ENCODE peak calls at places on chromosomes 11 and 22, in seven cellular contexts. One of them, this sample, is unnamed.
A peak's percentile ranks its signal among the peaks of the same experiment; 100 is the strongest.

GRCh38 chr11:73416711-73417265 is 40.6 kb downstream of the RELT start:
- DNase-seq in A549: no peak
- DNase-seq in activated CD8-positive, alpha-beta memory T cell treated with anti-CD3 and anti-CD28 coated beads for 48 hours: no peak
- DNase-seq in GM23248: peak; percentile 80
- DNase-seq in NCI-H2081: no peak
- DNase-seq in NCI-H1092 treated with DMSO at 0.1 percent for 48 hours: no peak
- DNase-seq in K562: no peak
- DNase-seq in this sample: no peak

GRCh38 chr11:64538501-64538951 is 52.5 kb upstream of the SLC22A12 start:
- DNase-seq in A549: no peak
- DNase-seq in activated CD8-positive, alpha-beta memory T cell treated with anti-CD3 and anti-CD28 coated beads for 48 hours: no peak
- DNase-seq in GM23248: no peak
- DNase-seq in NCI-H2081: no peak
- DNase-seq in NCI-H1092 treated with DMSO at 0.1 percent for 48 hours: no peak
- DNase-seq in K562: no peak
- DNase-seq in this sample: no peak

GRCh38 chr22:42881982-42882656 is 25.0 kb upstream of the ARFGAP3 start:
- DNase-seq in A549: no peak
- DNase-seq in activated CD8-positive, alpha-beta memory T cell treated with anti-CD3 and anti-CD28 coated beads for 48 hours: no peak
- DNase-seq in GM23248: no peak
- DNase-seq in NCI-H2081: no peak
- DNase-seq in NCI-H1092 treated with DMSO at 0.1 percent for 48 hours: no peak
- DNase-seq in K562: no peak
- DNase-seq in this sample: no peak

GRCh38 chr11:35321111-35321510 is 98.2 kb downstream of the SLC1A2 start:
- DNase-seq in A549: no peak
- DNase-seq in activated CD8-positive, alpha-beta memory T cell treated with anti-CD3 and anti-CD28 coated beads for 48 hours: no peak
- DNase-seq in GM23248: no peak
- DNase-seq in NCI-H2081: no peak
- DNase-seq in NCI-H1092 treated with DMSO at 0.1 percent for 48 hours: no peak
- DNase-seq in K562: no peak
- DNase-seq in this sample: no peak

GRCh38 chr11:1222491-1223345 is at the start of gene MUC5B:
- DNase-seq in A549: peak; percentile 83
- DNase-seq in activated CD8-positive, alpha-beta memory T cell treated with anti-CD3 and anti-CD28 coated beads for 48 hours: no peak
- DNase-seq in GM23248: no peak
- DNase-seq in NCI-H2081: no peak
- DNase-seq in NCI-H1092 treated with DMSO at 0.1 percent for 48 hours: no peak
- DNase-seq in K562: no peak
- DNase-seq in this sample: no peak

GRCh38 chr22:41752011-41752975 is 48.2 kb upstream of the CCDC134 start:
- DNase-seq in A549: no peak
- DNase-seq in activated CD8-positive, alpha-beta memory T cell treated with anti-CD3 and anti-CD28 coated beads for 48 hours: no peak
- DNase-seq in GM23248: peak; percentile 18
- DNase-seq in NCI-H2081: no peak
- DNase-seq in NCI-H1092 treated with DMSO at 0.1 percent for 48 hours: no peak
- DNase-seq in K562: no peak
- DNase-seq in this sample: no peak

GRCh38 chr11:66421492-66422205 is 814 bp downstream of the NPAS4 start:
- DNase-seq in A549: peak; percentile 84
- DNase-seq in activated CD8-positive, alpha-beta memory T cell treated with anti-CD3 and anti-CD28 coated beads for 48 hours: peak; percentile 94
- DNase-seq in GM23248: peak; percentile 93
- DNase-seq in NCI-H2081: no peak
- DNase-seq in NCI-H1092 treated with DMSO at 0.1 percent for 48 hours: no peak
- DNase-seq in K562: peak; percentile 89
- DNase-seq in this sample: peak; percentile 90

GRCh38 chr11:130062030-130062429 is 7.7 kb upstream of the APLP2 start:
- DNase-seq in A549: no peak
- DNase-seq in activated CD8-positive, alpha-beta memory T cell treated with anti-CD3 and anti-CD28 coated beads for 48 hours: no peak
- DNase-seq in GM23248: no peak
- DNase-seq in NCI-H2081: no peak
- DNase-seq in NCI-H1092 treated with DMSO at 0.1 percent for 48 hours: no peak
- DNase-seq in K562: no peak
- DNase-seq in this sample: no peak

GRCh38 chr11:62269654-62270278 is at the start of gene SCGB2A2:
- DNase-seq in A549: no peak
- DNase-seq in activated CD8-positive, alpha-beta memory T cell treated with anti-CD3 and anti-CD28 coated beads for 48 hours: no peak
- DNase-seq in GM23248: no peak
- DNase-seq in NCI-H2081: no peak
- DNase-seq in NCI-H1092 treated with DMSO at 0.1 percent for 48 hours: no peak
- DNase-seq in K562: peak; percentile 28
- DNase-seq in this sample: no peak

GRCh38 chr11:40161855-40162410 is 1297.5 kb downstream of the LRRC4C start:
- DNase-seq in A549: no peak
- DNase-seq in activated CD8-positive, alpha-beta memory T cell treated with anti-CD3 and anti-CD28 coated beads for 48 hours: no peak
- DNase-seq in GM23248: no peak
- DNase-seq in NCI-H2081: no peak
- DNase-seq in NCI-H1092 treated with DMSO at 0.1 percent for 48 hours: no peak
- DNase-seq in K562: no peak
- DNase-seq in this sample: no peak

GRCh38 chr11:47269002-47269828 is 718 bp upstream of the MADD start:
- DNase-seq in A549: peak; percentile 88
- DNase-seq in activated CD8-positive, alpha-beta memory T cell treated with anti-CD3 and anti-CD28 coated beads for 48 hours: peak; percentile 73
- DNase-seq in GM23248: peak; percentile 93
- DNase-seq in NCI-H2081: peak; percentile 89
- DNase-seq in NCI-H1092 treated with DMSO at 0.1 percent for 48 hours: peak; percentile 97
- DNase-seq in K562: peak; percentile 91
- DNase-seq in this sample: peak; percentile 91

GRCh38 chr22:36149464-36149863 is 11.1 kb downstream of the APOL3 start:
- DNase-seq in A549: no peak
- DNase-seq in activated CD8-positive, alpha-beta memory T cell treated with anti-CD3 and anti-CD28 coated beads for 48 hours: no peak
- DNase-seq in GM23248: peak; percentile 62
- DNase-seq in NCI-H2081: no peak
- DNase-seq in NCI-H1092 treated with DMSO at 0.1 percent for 48 hours: no peak
- DNase-seq in K562: no peak
- DNase-seq in this sample: no peak

GRCh38 chr11:36306888-36307287 is 10.8 kb downstream of the PRR5L start:
- DNase-seq in A549: peak; percentile 33
- DNase-seq in activated CD8-positive, alpha-beta memory T cell treated with anti-CD3 and anti-CD28 coated beads for 48 hours: no peak
- DNase-seq in GM23248: peak; percentile 61
- DNase-seq in NCI-H2081: no peak
- DNase-seq in NCI-H1092 treated with DMSO at 0.1 percent for 48 hours: no peak
- DNase-seq in K562: no peak
- DNase-seq in this sample: no peak

GRCh38 chr11:64489831-64490441 is 101.1 kb upstream of the SLC22A12 start:
- DNase-seq in A549: peak; percentile 59
- DNase-seq in activated CD8-positive, alpha-beta memory T cell treated with anti-CD3 and anti-CD28 coated beads for 48 hours: peak; percentile 27
- DNase-seq in GM23248: peak; percentile 70
- DNase-seq in NCI-H2081: no peak
- DNase-seq in NCI-H1092 treated with DMSO at 0.1 percent for 48 hours: peak; percentile 56
- DNase-seq in K562: peak; percentile 78
- DNase-seq in this sample: peak; percentile 62

GRCh38 chr11:73931039-73931645 is 19.7 kb upstream of the DNAJB13 start:
- DNase-seq in A549: peak; percentile 87
- DNase-seq in activated CD8-positive, alpha-beta memory T cell treated with anti-CD3 and anti-CD28 coated beads for 48 hours: no peak
- DNase-seq in GM23248: peak; percentile 89
- DNase-seq in NCI-H2081: peak; percentile 42
- DNase-seq in NCI-H1092 treated with DMSO at 0.1 percent for 48 hours: peak; percentile 30
- DNase-seq in K562: peak; percentile 41
- DNase-seq in this sample: peak; percentile 58

GRCh38 chr11:79236541-79236971 is 204.3 kb downstream of the TENM4 start:
- DNase-seq in A549: no peak
- DNase-seq in activated CD8-positive, alpha-beta memory T cell treated with anti-CD3 and anti-CD28 coated beads for 48 hours: no peak
- DNase-seq in GM23248: peak; percentile 78
- DNase-seq in NCI-H2081: no peak
- DNase-seq in NCI-H1092 treated with DMSO at 0.1 percent for 48 hours: no peak
- DNase-seq in K562: no peak
- DNase-seq in this sample: no peak

GRCh38 chr11:22466809-22467208 is 128.6 kb downstream of the SLC17A6 start:
- DNase-seq in A549: peak; percentile 4
- DNase-seq in activated CD8-positive, alpha-beta memory T cell treated with anti-CD3 and anti-CD28 coated beads for 48 hours: no peak
- DNase-seq in GM23248: peak; percentile 98
- DNase-seq in NCI-H2081: no peak
- DNase-seq in NCI-H1092 treated with DMSO at 0.1 percent for 48 hours: no peak
- DNase-seq in K562: no peak
- DNase-seq in this sample: peak; percentile 82

GRCh38 chr11:112321521-112322172 is 61.0 kb upstream of the PLET1 start:
- DNase-seq in A549: peak; percentile 67
- DNase-seq in activated CD8-positive, alpha-beta memory T cell treated with anti-CD3 and anti-CD28 coated beads for 48 hours: no peak
- DNase-seq in GM23248: peak; percentile 50
- DNase-seq in NCI-H2081: peak; percentile 95
- DNase-seq in NCI-H1092 treated with DMSO at 0.1 percent for 48 hours: peak; percentile 79
- DNase-seq in K562: no peak
- DNase-seq in this sample: no peak

GRCh38 chr11:64298966-64299846 is 952 bp upstream of the CATSPERZ start:
- DNase-seq in A549: no peak
- DNase-seq in activated CD8-positive, alpha-beta memory T cell treated with anti-CD3 and anti-CD28 coated beads for 48 hours: no peak
- DNase-seq in GM23248: peak; percentile 68
- DNase-seq in NCI-H2081: no peak
- DNase-seq in NCI-H1092 treated with DMSO at 0.1 percent for 48 hours: peak; percentile 45
- DNase-seq in K562: no peak
- DNase-seq in this sample: peak; percentile 82

GRCh38 chr11:45259607-45260006 is 26.5 kb downstream of the SYT13 start:
- DNase-seq in A549: peak; percentile 46
- DNase-seq in activated CD8-positive, alpha-beta memory T cell treated with anti-CD3 and anti-CD28 coated beads for 48 hours: no peak
- DNase-seq in GM23248: peak; percentile 53
- DNase-seq in NCI-H2081: no peak
- DNase-seq in NCI-H1092 treated with DMSO at 0.1 percent for 48 hours: no peak
- DNase-seq in K562: no peak
- DNase-seq in this sample: no peak

GRCh38 chr22:37223965-37224551 is 11.8 kb upstream of the SSTR3 start:
- DNase-seq in A549: no peak
- DNase-seq in activated CD8-positive, alpha-beta memory T cell treated with anti-CD3 and anti-CD28 coated beads for 48 hours: no peak
- DNase-seq in GM23248: no peak
- DNase-seq in NCI-H2081: no peak
- DNase-seq in NCI-H1092 treated with DMSO at 0.1 percent for 48 hours: no peak
- DNase-seq in K562: no peak
- DNase-seq in this sample: no peak

GRCh38 chr11:44949160-44950035 is 1.3 kb downstream of the TP53I11 start:
- DNase-seq in A549: peak; percentile 68
- DNase-seq in activated CD8-positive, alpha-beta memory T cell treated with anti-CD3 and anti-CD28 coated beads for 48 hours: no peak
- DNase-seq in GM23248: peak; percentile 61
- DNase-seq in NCI-H2081: no peak
- DNase-seq in NCI-H1092 treated with DMSO at 0.1 percent for 48 hours: peak; percentile 54
- DNase-seq in K562: peak; percentile 48
- DNase-seq in this sample: no peak

GRCh38 chr22:17285661-17286060 is 66.4 kb upstream of the ADA2 start:
- DNase-seq in A549: no peak
- DNase-seq in activated CD8-positive, alpha-beta memory T cell treated with anti-CD3 and anti-CD28 coated beads for 48 hours: no peak
- DNase-seq in GM23248: no peak
- DNase-seq in NCI-H2081: no peak
- DNase-seq in NCI-H1092 treated with DMSO at 0.1 percent for 48 hours: no peak
- DNase-seq in K562: no peak
- DNase-seq in this sample: no peak

GRCh38 chr11:9462172-9462799 is 1.5 kb downstream of the ZNF143 start:
- DNase-seq in A549: no peak
- DNase-seq in activated CD8-positive, alpha-beta memory T cell treated with anti-CD3 and anti-CD28 coated beads for 48 hours: no peak
- DNase-seq in GM23248: peak; percentile 33
- DNase-seq in NCI-H2081: no peak
- DNase-seq in NCI-H1092 treated with DMSO at 0.1 percent for 48 hours: no peak
- DNase-seq in K562: no peak
- DNase-seq in this sample: no peak

GRCh38 chr11:79762271-79762935 is 321.6 kb upstream of the TENM4 start:
- DNase-seq in A549: peak; percentile 5
- DNase-seq in activated CD8-positive, alpha-beta memory T cell treated with anti-CD3 and anti-CD28 coated beads for 48 hours: no peak
- DNase-seq in GM23248: no peak
- DNase-seq in NCI-H2081: no peak
- DNase-seq in NCI-H1092 treated with DMSO at 0.1 percent for 48 hours: no peak
- DNase-seq in K562: no peak
- DNase-seq in this sample: no peak

GRCh38 chr11:34749666-34750659 is 129.1 kb downstream of the EHF start:
- DNase-seq in A549: no peak
- DNase-seq in activated CD8-positive, alpha-beta memory T cell treated with anti-CD3 and anti-CD28 coated beads for 48 hours: no peak
- DNase-seq in GM23248: peak; percentile 72
- DNase-seq in NCI-H2081: no peak
- DNase-seq in NCI-H1092 treated with DMSO at 0.1 percent for 48 hours: no peak
- DNase-seq in K562: no peak
- DNase-seq in this sample: no peak

GRCh38 chr11:17547051-17547577 is at the start of gene OTOG:
- DNase-seq in A549: no peak
- DNase-seq in activated CD8-positive, alpha-beta memory T cell treated with anti-CD3 and anti-CD28 coated beads for 48 hours: no peak
- DNase-seq in GM23248: no peak
- DNase-seq in NCI-H2081: peak; percentile 84
- DNase-seq in NCI-H1092 treated with DMSO at 0.1 percent for 48 hours: peak; percentile 85
- DNase-seq in K562: peak; percentile 32
- DNase-seq in this sample: no peak

GRCh38 chr11:86743223-86744118 is 56.9 kb upstream of the PRSS23 start:
- DNase-seq in A549: peak; percentile 94
- DNase-seq in activated CD8-positive, alpha-beta memory T cell treated with anti-CD3 and anti-CD28 coated beads for 48 hours: peak; percentile 21
- DNase-seq in GM23248: peak; percentile 99
- DNase-seq in NCI-H2081: no peak
- DNase-seq in NCI-H1092 treated with DMSO at 0.1 percent for 48 hours: no peak
- DNase-seq in K562: peak; percentile 58
- DNase-seq in this sample: peak; percentile 11

GRCh38 chr11:57322881-57323467 is 1.8 kb downstream of the TNKS1BP1 start:
- DNase-seq in A549: no peak
- DNase-seq in activated CD8-positive, alpha-beta memory T cell treated with anti-CD3 and anti-CD28 coated beads for 48 hours: no peak
- DNase-seq in GM23248: peak; percentile 49
- DNase-seq in NCI-H2081: no peak
- DNase-seq in NCI-H1092 treated with DMSO at 0.1 percent for 48 hours: no peak
- DNase-seq in K562: no peak
- DNase-seq in this sample: no peak

GRCh38 chr11:77211594-77212251 is 83.7 kb downstream of the MYO7A start:
- DNase-seq in A549: no peak
- DNase-seq in activated CD8-positive, alpha-beta memory T cell treated with anti-CD3 and anti-CD28 coated beads for 48 hours: no peak
- DNase-seq in GM23248: no peak
- DNase-seq in NCI-H2081: no peak
- DNase-seq in NCI-H1092 treated with DMSO at 0.1 percent for 48 hours: no peak
- DNase-seq in K562: no peak
- DNase-seq in this sample: no peak

GRCh38 chr11:7983832-7984590 is 3.1 kb upstream of the EIF3F start:
- DNase-seq in A549: no peak
- DNase-seq in activated CD8-positive, alpha-beta memory T cell treated with anti-CD3 and anti-CD28 coated beads for 48 hours: no peak
- DNase-seq in GM23248: no peak
- DNase-seq in NCI-H2081: no peak
- DNase-seq in NCI-H1092 treated with DMSO at 0.1 percent for 48 hours: no peak
- DNase-seq in K562: no peak
- DNase-seq in this sample: no peak

GRCh38 chr11:14537134-14537599 is 17.0 kb upstream of the PSMA1 start:
- DNase-seq in A549: peak; percentile 44
- DNase-seq in activated CD8-positive, alpha-beta memory T cell treated with anti-CD3 and anti-CD28 coated beads for 48 hours: no peak
- DNase-seq in GM23248: peak; percentile 53
- DNase-seq in NCI-H2081: no peak
- DNase-seq in NCI-H1092 treated with DMSO at 0.1 percent for 48 hours: peak; percentile 24
- DNase-seq in K562: peak; percentile 59
- DNase-seq in this sample: no peak

GRCh38 chr11:118620529-118621070 is 13.2 kb downstream of the PHLDB1 start:
- DNase-seq in A549: no peak
- DNase-seq in activated CD8-positive, alpha-beta memory T cell treated with anti-CD3 and anti-CD28 coated beads for 48 hours: no peak
- DNase-seq in GM23248: no peak
- DNase-seq in NCI-H2081: no peak
- DNase-seq in NCI-H1092 treated with DMSO at 0.1 percent for 48 hours: no peak
- DNase-seq in K562: no peak
- DNase-seq in this sample: no peak

This sample was measured in head of caudate nucleus.